ENCODE peak calls at places on chromosomes 11 and 22, in seven cellular contexts. O is CD14-positive monocyte, K is thoracic aorta, W is HL-60, P is psoas muscle, H is HFFc6, X is nephron progenitor cell. C is an unnamed sample.
A peak's percentile ranks its signal among the peaks of the same experiment; 100 is the strongest.

GRCh38 chr22:49046546-49047305 is 780.9 kb downstream of the BRD1 start:
- DNase-seq in W (peak; percentile 20), H (no peak), X (peak; percentile 84), O (no peak), K (no peak), P (no peak), C (no peak)

GRCh38 chr11:103541186-103541795 is 432.1 kb downstream of the DYNC2H1 start:
- DNase-seq in P (no peak), X (no peak), W (no peak), H (no peak), K (no peak), O (no peak), C (no peak)

GRCh38 chr11:74696932-74697687 is 34.1 kb downstream of the CHRDL2 start:
- DNase-seq in O (no peak), W (no peak), P (peak; percentile 92), K (peak; percentile 52), H (peak; percentile 47), X (peak; percentile 36), C (peak; percentile 89)

GRCh38 chr11:47390084-47390760 is 11.9 kb upstream of the SPI1 start:
- DNase-seq in K (no peak), W (no peak), O (no peak), P (no peak), H (no peak), X (no peak), C (no peak)

GRCh38 chr11:2577071-2578005 is 122.5 kb downstream of the KCNQ1OT1 start:
- DNase-seq in O (peak; percentile 17), P (peak; percentile 46), W (no peak), H (no peak), K (no peak), X (peak; percentile 42), C (no peak)

GRCh38 chr22:20015971-20016733 is 471 bp downstream of the ARVCF start:
- DNase-seq in W (peak; percentile 15), X (peak; percentile 62), P (peak; percentile 66), H (no peak), K (no peak), O (no peak), C (no peak)

GRCh38 chr11:9362393-9362863 is 22.0 kb upstream of the IPO7 start:
- DNase-seq in W (no peak), X (no peak), K (no peak), H (no peak), O (no peak), P (no peak), C (no peak)

GRCh38 chr11:76808158-76808557 is 25.0 kb downstream of the TSKU start:
- DNase-seq in O (peak; percentile 37), W (no peak), K (no peak), P (no peak), H (no peak), X (no peak), C (no peak)

GRCh38 chr11:1073261-1073724 is 1.4 kb upstream of the MUC2 start:
- DNase-seq in P (peak; percentile 76), K (no peak), H (no peak), O (peak; percentile 34), W (peak; percentile 58), X (no peak), C (peak; percentile 10)

GRCh38 chr11:89381094-89381493 is 110.1 kb downstream of the NOX4 start:
- DNase-seq in O (no peak), K (peak; percentile 21), X (no peak), H (peak; percentile 92), W (no peak), P (no peak), C (peak; percentile 79)

GRCh38 chr22:40279017-40279416 is 67.3 kb upstream of the ADSL start:
- DNase-seq in H (no peak), O (no peak), X (no peak), K (no peak), W (no peak), P (no peak), C (no peak)

GRCh38 chr11:128181090-128181485 is 406.3 kb downstream of the ETS1 start:
- DNase-seq in P (no peak), O (no peak), X (no peak), W (no peak), K (no peak), H (no peak), C (no peak)

GRCh38 chr11:76810151-76810853 is 27.1 kb downstream of the TSKU start:
- DNase-seq in K (no peak), W (peak; percentile 40), O (peak; percentile 39), P (no peak), X (no peak), H (peak; percentile 34), C (no peak)

GRCh38 chr11:125494987-125495725 is 909 bp downstream of the FEZ1 start:
- DNase-seq in K (peak; percentile 15), O (no peak), X (peak; percentile 68), P (peak; percentile 59), W (no peak), H (no peak), C (no peak)

GRCh38 chr11:96311120-96311568 is 31.9 kb downstream of the MAML2 start:
- DNase-seq in O (no peak), X (no peak), P (no peak), K (no peak), W (no peak), H (peak; percentile 77), C (peak; percentile 32)

GRCh38 chr22:48692734-48693376 is 1134.8 kb downstream of the BRD1 start:
- DNase-seq in K (no peak), H (no peak), W (no peak), O (no peak), X (peak; percentile 25), P (peak; percentile 43), C (no peak)

GRCh38 chr11:134196756-134197155 is 27.0 kb downstream of the NCAPD3 start:
- DNase-seq in W (no peak), O (no peak), X (no peak), P (no peak), H (no peak), K (no peak), C (no peak)

GRCh38 chr11:77705195-77705876 is 67.7 kb upstream of the CLNS1A start:
- DNase-seq in P (no peak), X (no peak), O (no peak), K (no peak), H (peak; percentile 12), W (peak; percentile 45), C (no peak)

GRCh38 chr11:133078591-133079179 is 453.6 kb downstream of the OPCML start:
- DNase-seq in P (no peak), K (no peak), H (peak; percentile 30), W (peak; percentile 16), X (peak; percentile 71), O (no peak), C (no peak)

DNA sequence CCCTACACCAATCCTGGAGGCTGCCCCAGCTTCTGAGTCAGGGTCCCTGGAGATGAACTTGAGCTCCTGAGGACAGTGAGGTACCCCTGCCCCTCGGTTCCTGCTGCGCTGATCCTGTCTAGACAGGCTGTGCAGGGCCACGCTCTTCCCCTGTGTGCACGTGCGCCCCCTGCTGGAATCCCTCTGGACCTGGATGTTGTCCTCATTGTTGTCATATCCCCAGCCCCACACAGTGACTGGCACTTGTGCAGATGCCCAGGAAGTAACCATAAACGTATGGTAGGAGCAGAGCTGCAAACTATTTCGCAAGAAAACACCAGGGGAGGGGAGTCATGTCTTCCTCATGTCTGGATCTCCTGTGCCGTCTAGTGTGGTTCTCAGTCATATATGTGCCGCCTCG is 114.7 kb downstream of the CRYBB2 start:
- DNase-seq in P (peak; percentile 62), O (no peak), H (no peak), X (peak; percentile 78), K (no peak), W (peak; percentile 94), C (no peak)
- TF ChIP-seq CTCF in P (peak; percentile 42), O (peak; percentile 33), H (peak; percentile 6), X (peak; percentile 58), K (no peak), W (peak; percentile 88), C (peak; percentile 31)

GRCh38 chr11:45405916-45406670 is 120.0 kb upstream of the SYT13 start:
- DNase-seq in O (no peak), K (no peak), P (no peak), X (no peak), H (peak; percentile 24), W (no peak), C (no peak)
- TF ChIP-seq CTCF in O (peak; percentile 12), K (peak; percentile 42), P (peak; percentile 25), X (peak; percentile 40), H (peak; percentile 81), W (peak; percentile 19), C (peak; percentile 45)

GRCh38 chr11:84384637-84385227 is 1098.6 kb upstream of the CCDC90B start:
- DNase-seq in W (peak; percentile 15), O (no peak), X (peak; percentile 52), K (peak; percentile 3), P (no peak), H (peak; percentile 2), C (peak; percentile 14)

GRCh38 chr11:84396521-84396920 is 1110.4 kb upstream of the CCDC90B start:
- DNase-seq in O (no peak), P (no peak), K (no peak), H (no peak), W (no peak), X (no peak), C (no peak)

DNA sequence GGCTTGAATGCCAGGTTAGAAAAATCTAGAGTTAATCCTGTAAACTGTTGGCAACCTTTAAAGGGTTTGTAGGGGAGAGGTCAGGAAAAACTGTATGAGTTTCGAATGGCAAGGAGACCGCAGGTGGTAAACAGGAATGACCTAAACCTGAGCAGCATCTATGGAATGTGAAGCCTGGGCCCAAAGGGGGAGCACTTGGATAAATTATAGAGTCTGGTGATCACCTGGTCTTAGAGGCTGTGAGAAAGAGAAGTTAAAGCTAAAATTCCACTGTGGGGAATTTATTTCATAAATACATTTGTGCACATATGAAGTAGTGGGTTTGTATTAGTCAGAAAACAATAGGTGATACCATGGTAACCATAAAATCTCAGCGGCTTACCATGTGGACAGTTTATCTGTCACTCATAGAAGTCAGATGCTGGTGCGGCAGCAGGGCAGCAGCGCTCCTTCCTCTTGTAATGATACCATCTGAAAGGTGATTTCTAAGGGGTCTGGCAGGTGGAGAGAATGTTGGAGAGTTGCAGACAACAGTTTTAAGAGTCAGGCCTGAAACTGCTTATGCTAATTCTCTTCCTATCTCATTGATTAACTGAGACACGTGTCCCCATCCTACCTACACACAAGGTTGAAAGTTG is 1104.4 kb upstream of the CCDC90B start:
- DNase-seq in P (no peak), X (no peak), K (no peak), H (no peak), O (no peak), W (no peak), C (no peak)
- TF ChIP-seq CTCF in P (no peak), X (no peak), K (no peak), H (no peak), O (no peak), W (no peak), C (no peak)

DNA sequence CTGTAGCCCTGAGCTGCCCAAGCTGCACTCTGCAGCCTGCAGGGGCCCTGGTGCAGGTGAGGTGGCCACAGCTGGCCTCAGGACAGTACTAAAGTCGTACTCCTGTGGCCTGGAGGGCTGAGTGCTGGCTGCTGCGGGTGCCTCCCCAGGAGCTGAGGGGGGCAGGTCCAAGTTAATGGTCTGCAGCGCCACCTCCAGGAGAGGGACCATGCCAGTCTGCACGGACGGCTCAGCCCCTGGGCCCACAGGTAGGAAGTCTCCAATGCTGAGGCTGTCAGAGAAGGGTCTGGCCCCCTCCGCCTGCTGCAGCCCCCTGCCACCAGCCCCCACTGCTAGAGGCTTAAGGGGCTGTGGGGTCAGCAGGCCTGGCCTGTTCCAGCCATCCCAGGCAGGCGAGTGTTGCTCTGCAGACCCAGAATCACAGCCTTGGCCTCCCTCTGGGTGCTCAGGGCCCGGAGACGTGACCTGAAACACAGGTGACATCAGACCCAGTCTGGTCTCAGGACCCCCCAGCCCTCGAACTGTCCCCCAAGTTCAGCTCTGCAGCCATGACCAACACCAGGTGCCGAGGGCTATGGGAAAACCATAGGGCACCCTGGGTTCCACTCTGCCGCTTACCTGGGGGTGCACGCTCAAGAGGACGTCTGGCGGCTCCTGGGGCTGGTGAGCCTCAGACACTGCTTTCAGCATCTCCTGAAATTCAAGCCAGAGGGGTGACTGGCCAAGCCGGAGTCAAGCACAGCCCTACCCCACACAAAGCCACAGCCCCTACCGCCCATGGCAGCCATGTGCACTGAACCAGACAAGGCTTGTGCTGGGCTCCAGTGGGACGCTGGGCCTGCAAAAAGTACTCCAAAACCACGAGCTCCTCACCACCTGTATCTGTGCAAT is 20.8 kb downstream of the SELENOO start:
- DNase-seq in W (no peak), H (no peak), O (no peak), X (no peak), P (no peak), K (no peak), C (no peak)
- TF ChIP-seq CTCF in W (no peak), H (peak; percentile 37), O (peak; percentile 17), X (no peak), P (no peak), K (no peak), C (no peak)